ENCODE peak calls at places on chromosomes 12 and 14, in ten cellular contexts. One of them, this sample, is unnamed.

GRCh38 chr12:94761559-94761958 is 111.2 kb upstream of the TMCC3 start:
- DNase-seq in lung: no peak
- DNase-seq in CD8-positive, alpha-beta T cell: no peak
- DNase-seq in uterus: no peak
- DNase-seq in A673: peak; percentile 35
- DNase-seq in spleen: no peak
- DNase-seq in aorta: no peak
- DNase-seq in esophagus muscularis mucosa: no peak
- DNase-seq in tibial artery: no peak
- DNase-seq in CD8-positive, alpha-beta memory T cell: no peak
- DNase-seq in this sample: no peak

GRCh38 chr14:54048736-54049135 is 92.1 kb upstream of the BMP4 start:
- DNase-seq in lung: no peak
- DNase-seq in CD8-positive, alpha-beta T cell: no peak
- DNase-seq in uterus: no peak
- DNase-seq in A673: no peak
- DNase-seq in spleen: no peak
- DNase-seq in aorta: no peak
- DNase-seq in esophagus muscularis mucosa: no peak
- DNase-seq in tibial artery: no peak
- DNase-seq in CD8-positive, alpha-beta memory T cell: no peak
- DNase-seq in this sample: no peak

GRCh38 chr12:52438305-52439301 is 4.4 kb upstream of the KRT75 start:
- DNase-seq in lung: no peak
- DNase-seq in CD8-positive, alpha-beta T cell: no peak
- DNase-seq in uterus: no peak
- DNase-seq in A673: no peak
- DNase-seq in spleen: no peak
- DNase-seq in aorta: no peak
- DNase-seq in esophagus muscularis mucosa: no peak
- DNase-seq in tibial artery: no peak
- DNase-seq in CD8-positive, alpha-beta memory T cell: no peak
- DNase-seq in this sample: no peak

GRCh38 chr14:93961610-93962009 is 14.8 kb downstream of the ASB2 start:
- DNase-seq in lung: no peak
- DNase-seq in CD8-positive, alpha-beta T cell: no peak
- DNase-seq in uterus: no peak
- DNase-seq in A673: no peak
- DNase-seq in spleen: no peak
- DNase-seq in aorta: no peak
- DNase-seq in esophagus muscularis mucosa: no peak
- DNase-seq in tibial artery: no peak
- DNase-seq in CD8-positive, alpha-beta memory T cell: peak; percentile 42
- DNase-seq in this sample: no peak

GRCh38 chr14:44803239-44803905 is 158.4 kb downstream of the KLHL28 start:
- DNase-seq in lung: no peak
- DNase-seq in CD8-positive, alpha-beta T cell: no peak
- DNase-seq in uterus: no peak
- DNase-seq in A673: peak; percentile 84
- DNase-seq in spleen: no peak
- DNase-seq in aorta: no peak
- DNase-seq in esophagus muscularis mucosa: no peak
- DNase-seq in tibial artery: no peak
- DNase-seq in CD8-positive, alpha-beta memory T cell: peak; percentile 4
- DNase-seq in this sample: no peak

GRCh38 chr14:44657688-44658388 is 150.8 kb upstream of the FSCB start:
- DNase-seq in lung: no peak
- DNase-seq in CD8-positive, alpha-beta T cell: no peak
- DNase-seq in uterus: no peak
- DNase-seq in A673: peak; percentile 90
- DNase-seq in spleen: no peak
- DNase-seq in aorta: no peak
- DNase-seq in esophagus muscularis mucosa: no peak
- DNase-seq in tibial artery: no peak
- DNase-seq in CD8-positive, alpha-beta memory T cell: no peak
- DNase-seq in this sample: no peak

GRCh38 chr12:62581288-62582064 is 114.8 kb downstream of the MON2 start:
- DNase-seq in lung: no peak
- DNase-seq in CD8-positive, alpha-beta T cell: no peak
- DNase-seq in uterus: no peak
- DNase-seq in A673: peak; percentile 62
- DNase-seq in spleen: no peak
- DNase-seq in aorta: no peak
- DNase-seq in esophagus muscularis mucosa: no peak
- DNase-seq in tibial artery: no peak
- DNase-seq in CD8-positive, alpha-beta memory T cell: peak; percentile 19
- DNase-seq in this sample: no peak

GRCh38 chr12:73529231-73529630 is 1008.4 kb upstream of the ATXN7L3B start:
- DNase-seq in lung: no peak
- DNase-seq in CD8-positive, alpha-beta T cell: no peak
- DNase-seq in uterus: no peak
- DNase-seq in A673: no peak
- DNase-seq in spleen: no peak
- DNase-seq in aorta: no peak
- DNase-seq in esophagus muscularis mucosa: no peak
- DNase-seq in tibial artery: no peak
- DNase-seq in CD8-positive, alpha-beta memory T cell: no peak
- DNase-seq in this sample: no peak

GRCh38 chr12:6902448-6902847 is 2.2 kb upstream of the LRRC23 start:
- DNase-seq in lung: no peak
- DNase-seq in CD8-positive, alpha-beta T cell: no peak
- DNase-seq in uterus: no peak
- DNase-seq in A673: no peak
- DNase-seq in spleen: no peak
- DNase-seq in aorta: no peak
- DNase-seq in esophagus muscularis mucosa: no peak
- DNase-seq in tibial artery: no peak
- DNase-seq in CD8-positive, alpha-beta memory T cell: no peak
- DNase-seq in this sample: no peak

GRCh38 chr14:92447416-92448197 is 66.0 kb upstream of the RIN3 start:
- DNase-seq in lung: no peak
- DNase-seq in CD8-positive, alpha-beta T cell: no peak
- DNase-seq in uterus: no peak
- DNase-seq in A673: no peak
- DNase-seq in spleen: peak; percentile 50
- DNase-seq in aorta: no peak
- DNase-seq in esophagus muscularis mucosa: no peak
- DNase-seq in tibial artery: peak; percentile 32
- DNase-seq in CD8-positive, alpha-beta memory T cell: no peak
- DNase-seq in this sample: no peak

GRCh38 chr14:32400480-32400879 is 71.4 kb downstream of the AKAP6 start:
- DNase-seq in lung: no peak
- DNase-seq in CD8-positive, alpha-beta T cell: no peak
- DNase-seq in uterus: no peak
- DNase-seq in A673: no peak
- DNase-seq in spleen: no peak
- DNase-seq in aorta: no peak
- DNase-seq in esophagus muscularis mucosa: no peak
- DNase-seq in tibial artery: no peak
- DNase-seq in CD8-positive, alpha-beta memory T cell: no peak
- DNase-seq in this sample: no peak

GRCh38 chr14:32405856-32406255 is 76.8 kb downstream of the AKAP6 start:
- DNase-seq in lung: no peak
- DNase-seq in CD8-positive, alpha-beta T cell: no peak
- DNase-seq in uterus: no peak
- DNase-seq in A673: no peak
- DNase-seq in spleen: no peak
- DNase-seq in aorta: no peak
- DNase-seq in esophagus muscularis mucosa: no peak
- DNase-seq in tibial artery: no peak
- DNase-seq in CD8-positive, alpha-beta memory T cell: no peak
- DNase-seq in this sample: no peak

GRCh38 chr14:32407170-32407569 is 78.1 kb downstream of the AKAP6 start:
- DNase-seq in lung: no peak
- DNase-seq in CD8-positive, alpha-beta T cell: no peak
- DNase-seq in uterus: no peak
- DNase-seq in A673: no peak
- DNase-seq in spleen: no peak
- DNase-seq in aorta: no peak
- DNase-seq in esophagus muscularis mucosa: no peak
- DNase-seq in tibial artery: no peak
- DNase-seq in CD8-positive, alpha-beta memory T cell: no peak
- DNase-seq in this sample: no peak

GRCh38 chr14:32404784-32405573 is 75.9 kb downstream of the AKAP6 start:
- DNase-seq in lung: no peak
- DNase-seq in CD8-positive, alpha-beta T cell: no peak
- DNase-seq in uterus: no peak
- DNase-seq in A673: no peak
- DNase-seq in spleen: no peak
- DNase-seq in aorta: no peak
- DNase-seq in esophagus muscularis mucosa: no peak
- DNase-seq in tibial artery: no peak
- DNase-seq in CD8-positive, alpha-beta memory T cell: no peak
- DNase-seq in this sample: no peak

DNA sequence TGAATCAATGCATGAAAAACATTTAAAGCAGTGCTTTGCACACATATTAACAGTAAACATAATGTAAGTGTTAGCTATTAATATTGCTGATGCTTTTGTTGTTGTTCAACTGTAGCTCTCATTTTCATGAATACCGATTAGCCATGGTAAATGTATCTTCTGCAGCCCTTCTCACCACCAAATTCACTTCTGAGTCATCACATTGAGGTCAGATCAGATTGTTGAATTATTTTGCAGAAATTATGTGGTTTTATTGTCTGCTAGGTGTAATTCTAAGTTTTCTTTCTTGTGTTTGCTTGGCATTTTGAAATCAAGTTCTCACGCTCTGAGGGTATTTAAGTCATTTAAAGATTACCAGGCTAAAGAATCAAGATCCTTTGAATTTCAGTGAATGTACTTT is 74.6 kb downstream of the AKAP6 start:
- DNase-seq in lung: no peak
- DNase-seq in CD8-positive, alpha-beta T cell: no peak
- DNase-seq in uterus: no peak
- DNase-seq in A673: no peak
- DNase-seq in spleen: no peak
- DNase-seq in aorta: no peak
- DNase-seq in esophagus muscularis mucosa: no peak
- DNase-seq in tibial artery: no peak
- DNase-seq in CD8-positive, alpha-beta memory T cell: no peak
- DNase-seq in this sample: no peak
- H3K4me3 ChIP-seq in lung: no peak overlapping the region
- H3K4me3 ChIP-seq in CD8-positive, alpha-beta T cell: no peak overlapping the region
- H3K4me3 ChIP-seq in uterus: no peak overlapping the region
- H3K4me3 ChIP-seq in A673: no peak overlapping the region
- H3K4me3 ChIP-seq in spleen: no peak overlapping the region
- H3K4me3 ChIP-seq in aorta: no peak overlapping the region
- H3K4me3 ChIP-seq in esophagus muscularis mucosa: no peak overlapping the region
- H3K4me3 ChIP-seq in tibial artery: no peak overlapping the region
- H3K4me3 ChIP-seq in CD8-positive, alpha-beta memory T cell: no peak overlapping the region
- H3K4me3 ChIP-seq in this sample: no peak overlapping the region

GRCh38 chr14:52072266-52072780 is 3.5 kb upstream of the NID2 start:
- DNase-seq in lung: no peak
- DNase-seq in CD8-positive, alpha-beta T cell: no peak
- DNase-seq in uterus: no peak
- DNase-seq in A673: no peak
- DNase-seq in spleen: no peak
- DNase-seq in aorta: no peak
- DNase-seq in esophagus muscularis mucosa: peak; percentile 57
- DNase-seq in tibial artery: no peak
- DNase-seq in CD8-positive, alpha-beta memory T cell: no peak
- DNase-seq in this sample: no peak

GRCh38 chr14:52068741-52069616 is at the start of gene NID2:
- DNase-seq in lung: peak; percentile 64
- DNase-seq in CD8-positive, alpha-beta T cell: no peak
- DNase-seq in uterus: peak; percentile 93
- DNase-seq in A673: peak; percentile 96
- DNase-seq in spleen: peak; percentile 81
- DNase-seq in aorta: peak; percentile 94
- DNase-seq in esophagus muscularis mucosa: peak; percentile 95
- DNase-seq in tibial artery: peak; percentile 93
- DNase-seq in CD8-positive, alpha-beta memory T cell: peak; percentile 49
- DNase-seq in this sample: peak; percentile 92

GRCh38 chr14:52073251-52073650 is 4.4 kb upstream of the NID2 start:
- DNase-seq in lung: no peak
- DNase-seq in CD8-positive, alpha-beta T cell: no peak
- DNase-seq in uterus: no peak
- DNase-seq in A673: no peak
- DNase-seq in spleen: no peak
- DNase-seq in aorta: no peak
- DNase-seq in esophagus muscularis mucosa: no peak
- DNase-seq in tibial artery: no peak
- DNase-seq in CD8-positive, alpha-beta memory T cell: no peak
- DNase-seq in this sample: no peak

GRCh38 chr14:52069617-52070431 is 965 bp upstream of the NID2 start:
- DNase-seq in lung: no peak
- DNase-seq in CD8-positive, alpha-beta T cell: no peak
- DNase-seq in uterus: peak; percentile 57
- DNase-seq in A673: peak; percentile 28
- DNase-seq in spleen: no peak
- DNase-seq in aorta: peak; percentile 82
- DNase-seq in esophagus muscularis mucosa: peak; percentile 92
- DNase-seq in tibial artery: peak; percentile 70
- DNase-seq in CD8-positive, alpha-beta memory T cell: no peak
- DNase-seq in this sample: peak; percentile 51

GRCh38 chr14:52071675-52072074 is 2.8 kb upstream of the NID2 start:
- DNase-seq in lung: no peak
- DNase-seq in CD8-positive, alpha-beta T cell: no peak
- DNase-seq in uterus: no peak
- DNase-seq in A673: peak; percentile 74
- DNase-seq in spleen: no peak
- DNase-seq in aorta: no peak
- DNase-seq in esophagus muscularis mucosa: peak; percentile 75
- DNase-seq in tibial artery: no peak
- DNase-seq in CD8-positive, alpha-beta memory T cell: no peak
- DNase-seq in this sample: no peak
- H3K4me1 ChIP-seq in lung: peaks cover under 1% of the 10 kb centered on the region
- H3K4me1 ChIP-seq in CD8-positive, alpha-beta T cell: peaks cover 24% of the 10 kb centered on the region
- H3K4me1 ChIP-seq in uterus: no peaks in the 10 kb centered on the region
- H3K4me1 ChIP-seq in A673: peaks cover 10% of the 10 kb centered on the region
- H3K4me1 ChIP-seq in spleen: peaks cover 34% of the 10 kb centered on the region
- H3K4me1 ChIP-seq in aorta: no peaks in the 10 kb centered on the region
- H3K4me1 ChIP-seq in esophagus muscularis mucosa: peaks cover 35% of the 10 kb centered on the region
- H3K4me1 ChIP-seq in tibial artery: peaks cover 8% of the 10 kb centered on the region
- H3K4me1 ChIP-seq in CD8-positive, alpha-beta memory T cell: peaks cover 18% of the 10 kb centered on the region
- H3K4me1 ChIP-seq in this sample: peaks cover 6% of the 10 kb centered on the region

DNA sequence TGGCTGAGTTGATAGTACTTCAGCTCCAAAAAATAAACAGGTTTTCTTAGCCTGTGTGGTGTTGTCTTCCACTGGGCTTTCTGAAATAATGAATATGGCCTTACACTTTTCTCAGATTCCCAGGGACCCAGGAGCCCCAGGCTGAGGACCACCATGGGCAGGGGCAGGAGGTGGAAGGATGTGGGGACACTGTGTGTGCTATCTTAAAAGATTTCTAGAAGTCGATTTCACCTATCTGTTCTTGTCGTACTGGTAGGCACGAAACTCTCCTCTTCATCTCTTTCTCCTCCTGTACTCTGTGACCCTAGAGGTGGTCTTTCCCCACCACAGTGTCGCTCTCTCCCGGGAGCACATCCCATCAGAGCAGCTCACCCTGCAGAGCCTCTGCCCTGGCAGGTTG is 107.7 kb upstream of the FKBP4 start:
- DNase-seq in lung: peak; percentile 6
- DNase-seq in CD8-positive, alpha-beta T cell: no peak
- DNase-seq in uterus: no peak
- DNase-seq in A673: no peak
- DNase-seq in spleen: no peak
- DNase-seq in aorta: peak; percentile 33
- DNase-seq in esophagus muscularis mucosa: peak; percentile 74
- DNase-seq in tibial artery: no peak
- DNase-seq in CD8-positive, alpha-beta memory T cell: no peak
- DNase-seq in this sample: no peak
- H3K27me3 ChIP-seq in lung: no peaks in the 10 kb centered on the region
- H3K27me3 ChIP-seq in CD8-positive, alpha-beta T cell: no peaks in the 10 kb centered on the region
- H3K27me3 ChIP-seq in uterus: no peaks in the 10 kb centered on the region
- H3K27me3 ChIP-seq in A673: peaks cover 2% of the 10 kb centered on the region
- H3K27me3 ChIP-seq in spleen: no peaks in the 10 kb centered on the region
- H3K27me3 ChIP-seq in aorta: no peaks in the 10 kb centered on the region
- H3K27me3 ChIP-seq in esophagus muscularis mucosa: no peaks in the 10 kb centered on the region
- H3K27me3 ChIP-seq in tibial artery: no peaks in the 10 kb centered on the region
- H3K27me3 ChIP-seq in CD8-positive, alpha-beta memory T cell: no peaks in the 10 kb centered on the region
- H3K27me3 ChIP-seq in this sample: no peaks in the 10 kb centered on the region

GRCh38 chr12:124480469-124481256 is 86.7 kb downstream of the NCOR2 start:
- DNase-seq in lung: no peak
- DNase-seq in CD8-positive, alpha-beta T cell: no peak
- DNase-seq in uterus: peak; percentile 71
- DNase-seq in A673: no peak
- DNase-seq in spleen: peak; percentile 83
- DNase-seq in aorta: no peak
- DNase-seq in esophagus muscularis mucosa: no peak
- DNase-seq in tibial artery: no peak
- DNase-seq in CD8-positive, alpha-beta memory T cell: peak; percentile 39
- DNase-seq in this sample: peak; percentile 91
- H3K4me3 ChIP-seq in lung: no peak overlapping the region
- H3K4me3 ChIP-seq in CD8-positive, alpha-beta T cell: no peak overlapping the region
- H3K4me3 ChIP-seq in uterus: no peak overlapping the region
- H3K4me3 ChIP-seq in A673: no peak overlapping the region
- H3K4me3 ChIP-seq in spleen: no peak overlapping the region
- H3K4me3 ChIP-seq in aorta: no peak overlapping the region
- H3K4me3 ChIP-seq in esophagus muscularis mucosa: no peak overlapping the region
- H3K4me3 ChIP-seq in tibial artery: no peak overlapping the region
- H3K4me3 ChIP-seq in CD8-positive, alpha-beta memory T cell: no peak overlapping the region
- H3K4me3 ChIP-seq in this sample: no peak overlapping the region

This sample was measured in ovary.